ENCODE peak calls at places on chromosomes 3 and 15, in seven cellular contexts. Q is progenitor cell of endocrine pancreas, E is breast epithelium, P is cardiac muscle cell, L is EL, F is AG04450, X is osteocyte. Y is an unnamed sample.

GRCh38 chr3:127733781-127734180 is 61.0 kb downstream of the ABTB1 start:
- DNase-seq in Q (no peak), E (no peak), P (no peak), L (no peak), F (no peak), X (no peak), Y (no peak)

GRCh38 chr3:131819656-131820055 is 215.2 kb downstream of the CPNE4 start:
- DNase-seq in Q (no peak), E (no peak), P (no peak), L (no peak), F (no peak), X (no peak), Y (no peak)

GRCh38 chr3:195756935-195757302 is 36.1 kb downstream of the MUC20 start:
- DNase-seq in Q (no peak), E (no peak), P (no peak), L (no peak), F (no peak), X (no peak), Y (no peak)

GRCh38 chr3:176663819-176664218 is 533.5 kb downstream of the TBL1XR1 start:
- DNase-seq in Q (no peak), E (no peak), P (peak; percentile 44), L (peak; percentile 70), F (peak; percentile 15), X (no peak), Y (no peak)

GRCh38 chr15:100841426-100841825 is 38.2 kb upstream of the ALDH1A3 start:
- DNase-seq in Q (no peak), E (no peak), P (no peak), L (no peak), F (no peak), X (no peak), Y (no peak)

GRCh38 chr3:43773273-43774104 is 82.8 kb downstream of the ABHD5 start:
- DNase-seq in Q (no peak), E (no peak), P (peak; percentile 33), L (no peak), F (no peak), X (no peak), Y (no peak)

GRCh38 chr15:69096197-69096596 is 64.2 kb upstream of the GLCE start:
- DNase-seq in Q (no peak), E (no peak), P (no peak), L (no peak), F (no peak), X (no peak), Y (no peak)

GRCh38 chr3:150303776-150304175 is 104.3 kb upstream of the TSC22D2 start:
- DNase-seq in Q (no peak), E (no peak), P (no peak), L (no peak), F (no peak), X (no peak), Y (no peak)

GRCh38 chr3:66153961-66154923 is 66.6 kb upstream of the SLC25A26 start:
- DNase-seq in Q (no peak), E (no peak), P (peak; percentile 79), L (peak; percentile 23), F (no peak), X (no peak), Y (no peak)

GRCh38 chr3:137768361-137769320 is 4.5 kb downstream of the SOX14 start:
- DNase-seq in Q (no peak), E (no peak), P (no peak), L (no peak), F (no peak), X (no peak), Y (no peak)

GRCh38 chr15:89091667-89092220 is 3.5 kb downstream of the ABHD2 start:
- DNase-seq in Q (no peak), E (no peak), P (no peak), L (no peak), F (no peak), X (no peak), Y (no peak)

GRCh38 chr3:117201906-117202305 is 492.3 kb downstream of the TUSC7 start:
- DNase-seq in Q (no peak), E (no peak), P (no peak), L (no peak), F (no peak), X (no peak), Y (no peak)

GRCh38 chr15:33109345-33109744 is 85.2 kb downstream of the FMN1 start:
- DNase-seq in Q (no peak), E (no peak), P (no peak), L (no peak), F (no peak), X (no peak), Y (no peak)

GRCh38 chr3:23079976-23080375 is 123.2 kb upstream of the UBE2E2 start:
- DNase-seq in Q (no peak), E (no peak), P (no peak), L (peak; percentile 22), F (no peak), X (no peak), Y (no peak)

GRCh38 chr3:143277531-143277930 is 158.0 kb downstream of the CHST2 start:
- DNase-seq in Q (no peak), E (no peak), P (no peak), L (no peak), F (no peak), X (no peak), Y (no peak)

GRCh38 chr3:52533623-52534280 is at the start of gene NT5DC2:
- DNase-seq in Q (peak; percentile 63), E (peak; percentile 46), P (peak; percentile 90), L (peak; percentile 80), F (no peak), X (peak; percentile 90), Y (peak; percentile 72)

GRCh38 chr3:106534206-106534605 is 665.4 kb upstream of the CBLB start:
- DNase-seq in Q (no peak), E (no peak), P (no peak), L (peak; percentile 33), F (no peak), X (no peak), Y (peak; percentile 33)

GRCh38 chr15:39304201-39304841 is 276.6 kb upstream of the THBS1 start:
- DNase-seq in Q (no peak), E (no peak), P (no peak), L (peak; percentile 67), F (peak; percentile 98), X (no peak), Y (no peak)

GRCh38 chr15:79154491-79155182 is 64.1 kb upstream of the RASGRF1 start:
- DNase-seq in Q (no peak), E (no peak), P (peak; percentile 40), L (no peak), F (no peak), X (no peak), Y (no peak)

GRCh38 chr3:169613895-169614294 is 49.6 kb downstream of the MECOM start:
- DNase-seq in Q (no peak), E (no peak), P (no peak), L (no peak), F (no peak), X (no peak), Y (no peak)

GRCh38 chr3:72655151-72655551 is 193.1 kb downstream of the SHQ1 start:
- DNase-seq in Q (peak; percentile 17), E (peak; percentile 41), P (no peak), L (no peak), F (no peak), X (no peak), Y (no peak)

GRCh38 chr3:11096266-11097135 is 57.8 kb upstream of the HRH1 start:
- DNase-seq in Q (no peak), E (peak; percentile 27), P (peak; percentile 79), L (peak; percentile 95), F (peak; percentile 69), X (peak; percentile 92), Y (peak; percentile 58)

GRCh38 chr3:156817931-156818765 is 8.0 kb upstream of the LEKR1 start:
- DNase-seq in Q (no peak), E (no peak), P (no peak), L (peak; percentile 18), F (no peak), X (no peak), Y (no peak)

GRCh38 chr3:58422756-58423324 is 10.8 kb downstream of the PDHB start:
- DNase-seq in Q (no peak), E (no peak), P (peak; percentile 87), L (no peak), F (no peak), X (no peak), Y (no peak)

GRCh38 chr15:73921257-73921890 is 4.9 kb upstream of the LOXL1 start:
- DNase-seq in Q (no peak), E (no peak), P (no peak), L (no peak), F (no peak), X (no peak), Y (no peak)

Y was measured in stimulated activated naive CD8-positive, alpha-beta T cell treated with anti-CD3 and anti-CD28 coated beads, Interleukin-15, amount 100 ng/mL, for 72 hours.